ENCODE peak calls at places on chromosomes 2 and 18, in five cellular contexts. W, M, Y, P and X are unnamed samples.

GRCh38 chr2:148592812-148593211 is 51.7 kb upstream of the EPC2 start:
- DNase-seq in P (no peak), W (no peak), Y (no peak), M (no peak), X (no peak)

GRCh38 chr2:47293967-47294366 is 109.0 kb upstream of the MSH2 start:
- DNase-seq in M (no peak), P (no peak), W (no peak), Y (no peak), X (no peak)

GRCh38 chr2:138742446-138743057 is 37.6 kb downstream of the NXPH2 start:
- DNase-seq in Y (no peak), P (no peak), W (no peak), M (no peak), X (no peak)

GRCh38 chr2:226837787-226838603 is 2.1 kb downstream of the RHBDD1 start:
- DNase-seq in Y (no peak), M (no peak), W (no peak), P (no peak), X (no peak)

GRCh38 chr2:157785200-157785599 is 90.9 kb downstream of the ACVR1 start:
- DNase-seq in M (peak; percentile 82), W (no peak), Y (peak; percentile 6), P (peak; percentile 78), X (no peak)

GRCh38 chr2:20190862-20191713 is 33.8 kb downstream of the SDC1 start:
- DNase-seq in Y (no peak), P (peak; percentile 23), M (peak; percentile 42), W (no peak), X (no peak)

GRCh38 chr2:191567229-191567628 is 110.7 kb upstream of the NABP1 start:
- DNase-seq in W (no peak), M (no peak), P (no peak), Y (no peak), X (no peak)

GRCh38 chr2:218257390-218257981 is 3.3 kb upstream of the GPBAR1 start:
- DNase-seq in W (no peak), Y (peak; percentile 20), P (no peak), M (peak; percentile 36), X (no peak)

GRCh38 chr2:229974271-229974670 is 52.0 kb downstream of the FBXO36 start:
- DNase-seq in Y (no peak), P (peak; percentile 94), W (no peak), M (peak; percentile 89), X (peak; percentile 6)
- TF ChIP-seq CTCF in Y (no peak), P (peak; percentile 31), W (no peak), M (peak; percentile 40), X (no peak)

GRCh38 chr2:232941400-232941799 is 71.3 kb downstream of the SNORC start:
- DNase-seq in M (no peak), W (no peak), Y (no peak), P (no peak), X (no peak)

GRCh38 chr2:232941912-232942595 is 71.0 kb downstream of the NGEF start:
- DNase-seq in P (no peak), M (no peak), W (no peak), Y (no peak), X (no peak)

GRCh38 chr2:232942831-232943230 is 70.2 kb downstream of the NGEF start:
- DNase-seq in Y (no peak), W (no peak), M (no peak), P (no peak), X (no peak)

GRCh38 chr2:232940724-232941123 is 70.7 kb downstream of the SNORC start:
- DNase-seq in Y (no peak), M (no peak), P (no peak), W (no peak), X (no peak)

GRCh38 chr2:232937278-232937906 is 67.3 kb downstream of the SNORC start:
- DNase-seq in P (peak; percentile 57), Y (peak; percentile 67), W (no peak), M (peak; percentile 59), X (no peak)
- TF ChIP-seq CTCF in P (no peak), Y (no peak), W (no peak), M (no peak), X (no peak)

GRCh38 chr2:58553937-58554336 is 312.8 kb upstream of the FANCL start:
- DNase-seq in Y (no peak), M (no peak), W (no peak), P (no peak), X (peak; percentile 8)
- TF ChIP-seq CTCF in Y (no peak), M (peak; percentile 3), W (no peak), P (peak; percentile 7), X (no peak)

GRCh38 chr18:13313006-13313661 is 94.6 kb downstream of the LDLRAD4 start:
- DNase-seq in P (no peak), W (no peak), M (no peak), Y (no peak), X (no peak)
- TF ChIP-seq CTCF in P (no peak), W (no peak), M (no peak), Y (no peak), X (no peak)

DNA sequence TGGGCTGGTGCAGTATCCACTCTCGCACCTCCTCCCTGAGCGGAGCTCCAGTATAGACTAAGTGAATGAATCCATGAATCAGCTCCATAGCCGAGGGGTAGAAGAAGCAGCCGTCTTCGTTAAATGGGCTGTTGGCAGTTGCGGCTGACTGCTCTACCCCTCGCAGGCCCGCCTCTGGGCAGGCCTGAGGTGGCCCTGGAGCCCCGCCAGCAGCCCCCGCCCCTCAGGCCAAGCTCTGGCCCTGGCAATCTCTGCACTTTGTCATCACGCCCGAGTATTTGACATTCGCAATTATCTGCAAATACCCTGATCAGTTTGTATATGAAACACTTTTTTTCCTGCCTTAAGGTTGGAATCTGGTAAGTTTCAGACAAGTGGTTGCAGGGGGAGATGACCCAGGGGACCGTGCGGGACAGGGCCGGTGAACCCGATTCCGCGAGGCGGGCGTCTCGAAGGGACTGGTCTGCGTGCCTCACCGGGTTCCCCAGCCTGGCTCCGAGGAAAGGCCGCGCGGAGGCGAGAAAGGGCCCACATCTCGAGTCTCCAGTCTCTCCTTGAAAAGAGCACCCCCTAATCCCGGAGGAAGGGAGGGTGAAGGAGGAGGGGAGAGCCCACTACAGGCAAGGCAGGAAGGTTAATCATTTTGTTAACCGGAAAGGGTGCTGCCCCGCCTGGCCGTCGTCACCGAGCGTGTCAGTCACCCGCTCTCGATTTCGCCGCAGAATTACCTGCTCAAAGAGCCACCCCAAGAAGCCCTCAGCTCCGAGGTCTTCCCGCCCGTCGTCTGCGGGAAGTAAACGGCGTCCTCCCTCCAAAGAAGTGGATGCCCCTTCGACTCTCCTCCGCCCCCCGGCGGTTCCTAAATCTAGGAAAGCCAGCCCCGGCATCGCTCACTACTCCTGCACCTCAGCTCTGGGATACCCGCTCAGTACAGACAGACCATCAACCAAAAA is 11.1 kb upstream of the SATB2 start:
- DNase-seq in Y (no peak), M (no peak), W (peak; percentile 80), P (no peak), X (no peak)
- TF ChIP-seq CTCF in Y (no peak), M (no peak), W (no peak), P (peak; percentile 3), X (no peak)

GRCh38 chr2:198961555-198961954 is 496.2 kb downstream of the SATB2 start:
- DNase-seq in W (no peak), M (no peak), P (no peak), Y (no peak), X (no peak)
- TF ChIP-seq CTCF in W (no peak), M (no peak), P (no peak), Y (no peak), X (no peak)